ENCODE peak calls at places on chromosomes 16 and 17, in four cellular contexts. One of them, this sample, is unnamed.

GRCh38 chr16:49440156-49441065 is 66.8 kb downstream of the C16orf78 start:
- DNase-seq in pancreas: no peak
- DNase-seq in breast epithelium: no peak
- DNase-seq in A549: no peak
- DNase-seq in this sample: no peak

GRCh38 chr16:69267633-69268032 is 43.5 kb upstream of the VPS4A start:
- DNase-seq in breast epithelium: no peak
- DNase-seq in A549: no peak
- DNase-seq in pancreas: no peak
- DNase-seq in this sample: no peak

GRCh38 chr16:3878610-3879009 is 1.9 kb downstream of the CREBBP start:
- DNase-seq in A549: no peak
- DNase-seq in pancreas: no peak
- DNase-seq in breast epithelium: no peak
- DNase-seq in this sample: no peak

GRCh38 chr16:67833035-67833417 is 9.1 kb upstream of the THAP11 start:
- DNase-seq in breast epithelium: no peak
- DNase-seq in A549: no peak
- DNase-seq in pancreas: no peak
- DNase-seq in this sample: no peak

GRCh38 chr16:28082624-28083023 is 19.1 kb upstream of the GSG1L start:
- DNase-seq in breast epithelium: no peak
- DNase-seq in pancreas: no peak
- DNase-seq in A549: no peak
- DNase-seq in this sample: no peak

GRCh38 chr16:56181401-56181800 is 9.9 kb upstream of the GNAO1 start:
- DNase-seq in A549: no peak
- DNase-seq in pancreas: no peak
- DNase-seq in breast epithelium: no peak
- DNase-seq in this sample: no peak

GRCh38 chr17:75810216-75810615 is 25.6 kb downstream of the UNK start:
- DNase-seq in pancreas: no peak
- DNase-seq in breast epithelium: no peak
- DNase-seq in A549: no peak
- DNase-seq in this sample: no peak

GRCh38 chr16:83923581-83924365 is 24.9 kb downstream of the MLYCD start:
- DNase-seq in pancreas: no peak
- DNase-seq in A549: no peak
- DNase-seq in breast epithelium: no peak
- DNase-seq in this sample: no peak

GRCh38 chr17:65163990-65164495 is 26.9 kb downstream of the RGS9 start:
- DNase-seq in A549: peak; percentile 70
- DNase-seq in breast epithelium: no peak
- DNase-seq in pancreas: no peak
- DNase-seq in this sample: peak; percentile 15

GRCh38 chr16:85555549-85556455 is 57.3 kb upstream of the GSE1 start:
- DNase-seq in A549: peak; percentile 18
- DNase-seq in pancreas: peak; percentile 83
- DNase-seq in breast epithelium: no peak
- DNase-seq in this sample: peak; percentile 71

GRCh38 chr16:85441189-85441889 is 171.8 kb upstream of the GSE1 start:
- DNase-seq in breast epithelium: no peak
- DNase-seq in pancreas: no peak
- DNase-seq in A549: peak; percentile 34
- DNase-seq in this sample: no peak

GRCh38 chr17:13413001-13413400 is 188.7 kb downstream of the HS3ST3A1 start:
- DNase-seq in pancreas: no peak
- DNase-seq in A549: no peak
- DNase-seq in breast epithelium: no peak
- DNase-seq in this sample: no peak

GRCh38 chr16:85592700-85593502 is 20.2 kb upstream of the GSE1 start:
- DNase-seq in pancreas: no peak
- DNase-seq in A549: no peak
- DNase-seq in breast epithelium: no peak
- DNase-seq in this sample: no peak

GRCh38 chr17:38603786-38604478 is 1.8 kb downstream of the SRCIN1 start:
- DNase-seq in breast epithelium: no peak
- DNase-seq in pancreas: no peak
- DNase-seq in A549: no peak
- DNase-seq in this sample: no peak
- H3K4me3 ChIP-seq in breast epithelium: no peak overlapping the region
- H3K4me3 ChIP-seq in pancreas: no peak overlapping the region
- H3K4me3 ChIP-seq in A549: no peak overlapping the region
- H3K4me3 ChIP-seq in this sample: no peak overlapping the region

GRCh38 chr17:4944163-4944553 is 4.1 kb downstream of the RNF167 start:
- DNase-seq in breast epithelium: no peak
- DNase-seq in pancreas: no peak
- DNase-seq in A549: no peak
- DNase-seq in this sample: no peak
- H3K4me3 ChIP-seq in breast epithelium: no peak overlapping the region
- H3K4me3 ChIP-seq in pancreas: no peak overlapping the region
- H3K4me3 ChIP-seq in A549: no peak overlapping the region
- H3K4me3 ChIP-seq in this sample: no peak overlapping the region

GRCh38 chr16:48206594-48207242 is 37.4 kb upstream of the LONP2 start:
- DNase-seq in pancreas: no peak
- DNase-seq in breast epithelium: no peak
- DNase-seq in A549: no peak
- DNase-seq in this sample: no peak

GRCh38 chr16:48210747-48211146 is 33.4 kb upstream of the LONP2 start:
- DNase-seq in A549: no peak
- DNase-seq in breast epithelium: peak; percentile 80
- DNase-seq in pancreas: peak; percentile 26
- DNase-seq in this sample: no peak

GRCh38 chr16:48203974-48204824 is 39.9 kb upstream of the LONP2 start:
- DNase-seq in A549: peak; percentile 44
- DNase-seq in pancreas: peak; percentile 41
- DNase-seq in breast epithelium: no peak
- DNase-seq in this sample: no peak

GRCh38 chr16:48201515-48202201 is 42.4 kb upstream of the LONP2 start:
- DNase-seq in pancreas: peak; percentile 13
- DNase-seq in breast epithelium: no peak
- DNase-seq in A549: no peak
- DNase-seq in this sample: no peak

DNA sequence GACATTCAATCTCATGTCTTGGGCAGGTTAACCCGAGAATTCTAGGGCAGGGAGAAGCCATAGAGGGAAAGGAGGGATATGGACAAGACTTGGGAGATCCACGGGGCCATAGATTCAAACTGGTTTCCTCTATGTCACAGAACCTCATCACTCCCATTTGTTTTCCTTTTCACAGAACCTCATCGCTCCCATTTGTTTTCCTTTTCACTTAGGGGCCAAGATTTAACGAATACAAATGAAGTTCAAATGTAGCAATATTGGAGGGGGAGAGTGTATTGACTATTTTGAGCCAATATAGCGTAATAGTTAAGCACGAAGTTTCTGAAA is 39.3 kb upstream of the LONP2 start:
- DNase-seq in pancreas: no peak
- DNase-seq in breast epithelium: no peak
- DNase-seq in A549: no peak
- DNase-seq in this sample: no peak
- H3K4me3 ChIP-seq in pancreas: no peak overlapping the region
- H3K4me3 ChIP-seq in breast epithelium: no peak overlapping the region
- H3K4me3 ChIP-seq in A549: no peak overlapping the region
- H3K4me3 ChIP-seq in this sample: no peak overlapping the region

DNA sequence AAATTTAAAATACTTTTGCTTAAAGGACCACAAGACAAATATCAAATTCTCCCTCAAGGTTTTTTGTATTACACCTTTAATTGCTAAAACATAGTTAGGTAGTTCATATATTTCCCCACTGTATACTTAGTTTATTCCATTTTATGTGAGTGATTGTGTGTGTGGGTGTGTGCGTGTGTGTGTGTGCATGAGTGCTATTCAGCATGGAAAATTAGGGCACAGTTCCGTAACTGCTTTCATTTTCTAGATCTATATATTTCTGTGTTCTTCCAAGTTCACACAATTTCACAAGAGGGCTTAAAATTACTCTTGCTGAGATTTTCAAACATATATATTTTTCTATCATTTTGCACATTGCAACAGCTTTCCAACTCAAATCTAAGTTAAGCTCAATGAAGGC is 782.9 kb upstream of the SOX9 start:
- DNase-seq in A549: no peak
- DNase-seq in breast epithelium: no peak
- DNase-seq in pancreas: no peak
- DNase-seq in this sample: no peak
- H3K4me3 ChIP-seq in A549: peak overlapping the region; percentile 6
- H3K4me3 ChIP-seq in breast epithelium: no peak overlapping the region
- H3K4me3 ChIP-seq in pancreas: no peak overlapping the region
- H3K4me3 ChIP-seq in this sample: no peak overlapping the region